ENCODE peak calls at places on chromosomes 12 and 14, in ten cellular contexts. One of them, this sample, is unnamed.

GRCh38 chr12:116303929-116304328 is 26.4 kb upstream of the MED13L start:
- DNase-seq in GM19239: no peak
- DNase-seq in upper lobe of right lung: no peak
- DNase-seq in KG1: no peak
- DNase-seq in tibial nerve: no peak
- DNase-seq in endothelial cell: no peak
- DNase-seq in stimulated activated CD8-positive, alpha-beta memory T cell treated with anti-CD3 and anti-CD28 coated beads, Interleukin-7, amount 100 ng/mL, for 4 hours: no peak
- DNase-seq in pulmonary artery endothelial cell: no peak
- DNase-seq in epithelial cell of proximal tubule: no peak
- DNase-seq in osteocyte: no peak
- DNase-seq in this sample: peak

GRCh38 chr12:42421844-42422779 is 96.1 kb downstream of the PPHLN1 start:
- DNase-seq in epithelial cell of proximal tubule: no peak
- DNase-seq in KG1: no peak
- DNase-seq in endothelial cell: no peak
- DNase-seq in osteocyte: no peak
- DNase-seq in upper lobe of right lung: no peak
- DNase-seq in tibial nerve: no peak
- DNase-seq in GM19239: no peak
- DNase-seq in pulmonary artery endothelial cell: peak
- DNase-seq in stimulated activated CD8-positive, alpha-beta memory T cell treated with anti-CD3 and anti-CD28 coated beads, Interleukin-7, amount 100 ng/mL, for 4 hours: no peak
- DNase-seq in this sample: no peak

GRCh38 chr12:120719496-120720233 is 6.0 kb upstream of the ACADS start:
- DNase-seq in GM19239: no peak
- DNase-seq in epithelial cell of proximal tubule: no peak
- DNase-seq in upper lobe of right lung: no peak
- DNase-seq in KG1: no peak
- DNase-seq in endothelial cell: no peak
- DNase-seq in osteocyte: no peak
- DNase-seq in tibial nerve: no peak
- DNase-seq in stimulated activated CD8-positive, alpha-beta memory T cell treated with anti-CD3 and anti-CD28 coated beads, Interleukin-7, amount 100 ng/mL, for 4 hours: no peak
- DNase-seq in pulmonary artery endothelial cell: no peak
- DNase-seq in this sample: no peak

GRCh38 chr12:125079943-125080645 is 14.9 kb downstream of the AACS start:
- DNase-seq in upper lobe of right lung: peak
- DNase-seq in epithelial cell of proximal tubule: no peak
- DNase-seq in endothelial cell: no peak
- DNase-seq in tibial nerve: peak
- DNase-seq in osteocyte: no peak
- DNase-seq in pulmonary artery endothelial cell: no peak
- DNase-seq in KG1: no peak
- DNase-seq in GM19239: no peak
- DNase-seq in stimulated activated CD8-positive, alpha-beta memory T cell treated with anti-CD3 and anti-CD28 coated beads, Interleukin-7, amount 100 ng/mL, for 4 hours: no peak
- DNase-seq in this sample: peak

GRCh38 chr12:97745406-97746101 is 282.9 kb downstream of the RMST start:
- DNase-seq in endothelial cell: no peak
- DNase-seq in osteocyte: no peak
- DNase-seq in KG1: no peak
- DNase-seq in upper lobe of right lung: no peak
- DNase-seq in stimulated activated CD8-positive, alpha-beta memory T cell treated with anti-CD3 and anti-CD28 coated beads, Interleukin-7, amount 100 ng/mL, for 4 hours: no peak
- DNase-seq in epithelial cell of proximal tubule: peak
- DNase-seq in GM19239: no peak
- DNase-seq in pulmonary artery endothelial cell: no peak
- DNase-seq in tibial nerve: no peak
- DNase-seq in this sample: no peak

GRCh38 chr12:24363177-24363754 is 413.8 kb upstream of the SOX5 start:
- DNase-seq in GM19239: no peak
- DNase-seq in osteocyte: no peak
- DNase-seq in stimulated activated CD8-positive, alpha-beta memory T cell treated with anti-CD3 and anti-CD28 coated beads, Interleukin-7, amount 100 ng/mL, for 4 hours: no peak
- DNase-seq in KG1: no peak
- DNase-seq in endothelial cell: no peak
- DNase-seq in upper lobe of right lung: no peak
- DNase-seq in tibial nerve: no peak
- DNase-seq in epithelial cell of proximal tubule: no peak
- DNase-seq in pulmonary artery endothelial cell: no peak
- DNase-seq in this sample: peak

GRCh38 chr12:103840881-103841689 is at the start of gene NT5DC3:
- DNase-seq in epithelial cell of proximal tubule: no peak
- DNase-seq in KG1: peak
- DNase-seq in GM19239: peak
- DNase-seq in upper lobe of right lung: peak
- DNase-seq in tibial nerve: peak
- DNase-seq in stimulated activated CD8-positive, alpha-beta memory T cell treated with anti-CD3 and anti-CD28 coated beads, Interleukin-7, amount 100 ng/mL, for 4 hours: peak
- DNase-seq in osteocyte: peak
- DNase-seq in pulmonary artery endothelial cell: peak
- DNase-seq in endothelial cell: peak
- DNase-seq in this sample: peak

GRCh38 chr12:17215754-17216153 is 609.8 kb upstream of the LMO3 start:
- DNase-seq in epithelial cell of proximal tubule: no peak
- DNase-seq in endothelial cell: no peak
- DNase-seq in tibial nerve: no peak
- DNase-seq in KG1: no peak
- DNase-seq in pulmonary artery endothelial cell: no peak
- DNase-seq in osteocyte: no peak
- DNase-seq in stimulated activated CD8-positive, alpha-beta memory T cell treated with anti-CD3 and anti-CD28 coated beads, Interleukin-7, amount 100 ng/mL, for 4 hours: no peak
- DNase-seq in upper lobe of right lung: no peak
- DNase-seq in GM19239: no peak
- DNase-seq in this sample: no peak

GRCh38 chr12:104359216-104359615 is 55.7 kb downstream of the EID3 start:
- DNase-seq in tibial nerve: no peak
- DNase-seq in epithelial cell of proximal tubule: no peak
- DNase-seq in osteocyte: no peak
- DNase-seq in stimulated activated CD8-positive, alpha-beta memory T cell treated with anti-CD3 and anti-CD28 coated beads, Interleukin-7, amount 100 ng/mL, for 4 hours: no peak
- DNase-seq in upper lobe of right lung: no peak
- DNase-seq in pulmonary artery endothelial cell: no peak
- DNase-seq in endothelial cell: no peak
- DNase-seq in KG1: no peak
- DNase-seq in GM19239: no peak
- DNase-seq in this sample: no peak

GRCh38 chr14:56491299-56492285 is 88.0 kb upstream of the TMEM260 start:
- DNase-seq in GM19239: peak
- DNase-seq in tibial nerve: no peak
- DNase-seq in endothelial cell: peak
- DNase-seq in epithelial cell of proximal tubule: peak
- DNase-seq in osteocyte: no peak
- DNase-seq in upper lobe of right lung: no peak
- DNase-seq in pulmonary artery endothelial cell: no peak
- DNase-seq in stimulated activated CD8-positive, alpha-beta memory T cell treated with anti-CD3 and anti-CD28 coated beads, Interleukin-7, amount 100 ng/mL, for 4 hours: no peak
- DNase-seq in KG1: peak
- DNase-seq in this sample: peak

GRCh38 chr12:89791286-89791685 is 82.6 kb upstream of the ATP2B1 start:
- DNase-seq in pulmonary artery endothelial cell: no peak
- DNase-seq in endothelial cell: no peak
- DNase-seq in KG1: no peak
- DNase-seq in osteocyte: no peak
- DNase-seq in stimulated activated CD8-positive, alpha-beta memory T cell treated with anti-CD3 and anti-CD28 coated beads, Interleukin-7, amount 100 ng/mL, for 4 hours: no peak
- DNase-seq in tibial nerve: no peak
- DNase-seq in GM19239: no peak
- DNase-seq in upper lobe of right lung: no peak
- DNase-seq in epithelial cell of proximal tubule: no peak
- DNase-seq in this sample: no peak

GRCh38 chr12:114673169-114673833 is 10.7 kb downstream of the TBX3 start:
- DNase-seq in endothelial cell: no peak
- DNase-seq in osteocyte: no peak
- DNase-seq in upper lobe of right lung: no peak
- DNase-seq in GM19239: no peak
- DNase-seq in epithelial cell of proximal tubule: no peak
- DNase-seq in stimulated activated CD8-positive, alpha-beta memory T cell treated with anti-CD3 and anti-CD28 coated beads, Interleukin-7, amount 100 ng/mL, for 4 hours: no peak
- DNase-seq in KG1: no peak
- DNase-seq in pulmonary artery endothelial cell: no peak
- DNase-seq in tibial nerve: no peak
- DNase-seq in this sample: peak

GRCh38 chr12:19397534-19397933 is 41.8 kb upstream of the AEBP2 start:
- DNase-seq in epithelial cell of proximal tubule: no peak
- DNase-seq in stimulated activated CD8-positive, alpha-beta memory T cell treated with anti-CD3 and anti-CD28 coated beads, Interleukin-7, amount 100 ng/mL, for 4 hours: no peak
- DNase-seq in upper lobe of right lung: no peak
- DNase-seq in tibial nerve: no peak
- DNase-seq in KG1: no peak
- DNase-seq in GM19239: no peak
- DNase-seq in osteocyte: no peak
- DNase-seq in endothelial cell: no peak
- DNase-seq in pulmonary artery endothelial cell: no peak
- DNase-seq in this sample: no peak

GRCh38 chr12:90124914-90125313 is 416.3 kb upstream of the ATP2B1 start:
- DNase-seq in upper lobe of right lung: no peak
- DNase-seq in tibial nerve: no peak
- DNase-seq in KG1: no peak
- DNase-seq in stimulated activated CD8-positive, alpha-beta memory T cell treated with anti-CD3 and anti-CD28 coated beads, Interleukin-7, amount 100 ng/mL, for 4 hours: no peak
- DNase-seq in endothelial cell: no peak
- DNase-seq in GM19239: no peak
- DNase-seq in osteocyte: no peak
- DNase-seq in epithelial cell of proximal tubule: no peak
- DNase-seq in pulmonary artery endothelial cell: no peak
- DNase-seq in this sample: no peak

GRCh38 chr12:108369736-108370396 is 30.8 kb upstream of the CMKLR1 start:
- DNase-seq in pulmonary artery endothelial cell: no peak
- DNase-seq in GM19239: no peak
- DNase-seq in epithelial cell of proximal tubule: no peak
- DNase-seq in KG1: no peak
- DNase-seq in upper lobe of right lung: no peak
- DNase-seq in endothelial cell: no peak
- DNase-seq in stimulated activated CD8-positive, alpha-beta memory T cell treated with anti-CD3 and anti-CD28 coated beads, Interleukin-7, amount 100 ng/mL, for 4 hours: no peak
- DNase-seq in osteocyte: no peak
- DNase-seq in tibial nerve: no peak
- DNase-seq in this sample: no peak

GRCh38 chr14:32090686-32091085 is 13.6 kb downstream of the ARHGAP5 start:
- DNase-seq in epithelial cell of proximal tubule: no peak
- DNase-seq in stimulated activated CD8-positive, alpha-beta memory T cell treated with anti-CD3 and anti-CD28 coated beads, Interleukin-7, amount 100 ng/mL, for 4 hours: no peak
- DNase-seq in GM19239: no peak
- DNase-seq in pulmonary artery endothelial cell: no peak
- DNase-seq in upper lobe of right lung: no peak
- DNase-seq in osteocyte: no peak
- DNase-seq in KG1: no peak
- DNase-seq in tibial nerve: no peak
- DNase-seq in endothelial cell: no peak
- DNase-seq in this sample: no peak

GRCh38 chr12:127487031-127487430 is 779.9 kb upstream of the TMEM132C start:
- DNase-seq in tibial nerve: no peak
- DNase-seq in stimulated activated CD8-positive, alpha-beta memory T cell treated with anti-CD3 and anti-CD28 coated beads, Interleukin-7, amount 100 ng/mL, for 4 hours: no peak
- DNase-seq in endothelial cell: no peak
- DNase-seq in osteocyte: no peak
- DNase-seq in upper lobe of right lung: no peak
- DNase-seq in epithelial cell of proximal tubule: no peak
- DNase-seq in GM19239: no peak
- DNase-seq in pulmonary artery endothelial cell: no peak
- DNase-seq in KG1: no peak
- DNase-seq in this sample: no peak

GRCh38 chr12:3175238-3175637 is 98.1 kb downstream of the TSPAN9 start:
- DNase-seq in upper lobe of right lung: no peak
- DNase-seq in epithelial cell of proximal tubule: no peak
- DNase-seq in KG1: no peak
- DNase-seq in endothelial cell: no peak
- DNase-seq in tibial nerve: no peak
- DNase-seq in osteocyte: no peak
- DNase-seq in GM19239: no peak
- DNase-seq in pulmonary artery endothelial cell: no peak
- DNase-seq in stimulated activated CD8-positive, alpha-beta memory T cell treated with anti-CD3 and anti-CD28 coated beads, Interleukin-7, amount 100 ng/mL, for 4 hours: no peak
- DNase-seq in this sample: no peak

GRCh38 chr12:53989227-53990113 is 4.5 kb downstream of the HOXC10 start:
- DNase-seq in stimulated activated CD8-positive, alpha-beta memory T cell treated with anti-CD3 and anti-CD28 coated beads, Interleukin-7, amount 100 ng/mL, for 4 hours: no peak
- DNase-seq in GM19239: no peak
- DNase-seq in tibial nerve: no peak
- DNase-seq in KG1: no peak
- DNase-seq in osteocyte: no peak
- DNase-seq in pulmonary artery endothelial cell: no peak
- DNase-seq in epithelial cell of proximal tubule: no peak
- DNase-seq in upper lobe of right lung: no peak
- DNase-seq in endothelial cell: no peak
- DNase-seq in this sample: peak

GRCh38 chr14:23119362-23120327 is 590 bp upstream of the CEBPE start:
- DNase-seq in osteocyte: no peak
- DNase-seq in KG1: peak
- DNase-seq in GM19239: no peak
- DNase-seq in epithelial cell of proximal tubule: no peak
- DNase-seq in upper lobe of right lung: no peak
- DNase-seq in endothelial cell: no peak
- DNase-seq in tibial nerve: no peak
- DNase-seq in stimulated activated CD8-positive, alpha-beta memory T cell treated with anti-CD3 and anti-CD28 coated beads, Interleukin-7, amount 100 ng/mL, for 4 hours: no peak
- DNase-seq in pulmonary artery endothelial cell: no peak
- DNase-seq in this sample: no peak

GRCh38 chr14:69485701-69486100 is 1.2 kb downstream of the PLEKHD1 start:
- DNase-seq in osteocyte: no peak
- DNase-seq in stimulated activated CD8-positive, alpha-beta memory T cell treated with anti-CD3 and anti-CD28 coated beads, Interleukin-7, amount 100 ng/mL, for 4 hours: no peak
- DNase-seq in endothelial cell: no peak
- DNase-seq in pulmonary artery endothelial cell: no peak
- DNase-seq in GM19239: no peak
- DNase-seq in tibial nerve: no peak
- DNase-seq in upper lobe of right lung: peak
- DNase-seq in epithelial cell of proximal tubule: no peak
- DNase-seq in KG1: no peak
- DNase-seq in this sample: no peak

GRCh38 chr12:13347241-13348043 is 150.9 kb downstream of the EMP1 start:
- DNase-seq in KG1: no peak
- DNase-seq in upper lobe of right lung: no peak
- DNase-seq in epithelial cell of proximal tubule: peak
- DNase-seq in tibial nerve: no peak
- DNase-seq in osteocyte: no peak
- DNase-seq in endothelial cell: no peak
- DNase-seq in GM19239: no peak
- DNase-seq in pulmonary artery endothelial cell: no peak
- DNase-seq in stimulated activated CD8-positive, alpha-beta memory T cell treated with anti-CD3 and anti-CD28 coated beads, Interleukin-7, amount 100 ng/mL, for 4 hours: no peak
- DNase-seq in this sample: peak

GRCh38 chr12:71014180-71014785 is 93.7 kb upstream of the PTPRR start:
- DNase-seq in stimulated activated CD8-positive, alpha-beta memory T cell treated with anti-CD3 and anti-CD28 coated beads, Interleukin-7, amount 100 ng/mL, for 4 hours: no peak
- DNase-seq in KG1: no peak
- DNase-seq in pulmonary artery endothelial cell: peak
- DNase-seq in endothelial cell: no peak
- DNase-seq in osteocyte: no peak
- DNase-seq in upper lobe of right lung: no peak
- DNase-seq in epithelial cell of proximal tubule: peak
- DNase-seq in tibial nerve: no peak
- DNase-seq in GM19239: no peak
- DNase-seq in this sample: peak

GRCh38 chr12:113194971-113195391 is 9.5 kb downstream of the RITA1 start:
- DNase-seq in osteocyte: peak
- DNase-seq in pulmonary artery endothelial cell: no peak
- DNase-seq in GM19239: no peak
- DNase-seq in KG1: no peak
- DNase-seq in stimulated activated CD8-positive, alpha-beta memory T cell treated with anti-CD3 and anti-CD28 coated beads, Interleukin-7, amount 100 ng/mL, for 4 hours: no peak
- DNase-seq in epithelial cell of proximal tubule: no peak
- DNase-seq in tibial nerve: no peak
- DNase-seq in upper lobe of right lung: no peak
- DNase-seq in endothelial cell: no peak
- DNase-seq in this sample: no peak

GRCh38 chr14:98234208-98234607 is 1037.8 kb downstream of the BCL11B start:
- DNase-seq in stimulated activated CD8-positive, alpha-beta memory T cell treated with anti-CD3 and anti-CD28 coated beads, Interleukin-7, amount 100 ng/mL, for 4 hours: no peak
- DNase-seq in endothelial cell: no peak
- DNase-seq in upper lobe of right lung: no peak
- DNase-seq in epithelial cell of proximal tubule: no peak
- DNase-seq in pulmonary artery endothelial cell: no peak
- DNase-seq in osteocyte: no peak
- DNase-seq in GM19239: no peak
- DNase-seq in KG1: no peak
- DNase-seq in tibial nerve: no peak
- DNase-seq in this sample: no peak